ENCODE peak calls at places on chromosomes 13 and 19, in seven cellular contexts. A, B, T, R, D, N and W are unnamed samples.

GRCh38 chr19:47839411-47839810 is 17.7 kb downstream of the CRX start:
- DNase-seq in D (no peak), T (no peak), R (no peak), A (no peak), B (no peak), N (no peak), W (no peak)

GRCh38 chr13:113077953-113078894 is 27.4 kb upstream of the F7 start:
- DNase-seq in B (no peak), T (no peak), N (no peak), A (no peak), D (no peak), R (no peak), W (no peak)

GRCh38 chr19:42284066-42284501 is 15.0 kb downstream of the CIC start:
- DNase-seq in R (no peak), D (peak), B (peak), A (peak), N (peak), T (peak), W (no peak)

GRCh38 chr19:13082192-13083007 is 20.3 kb downstream of the LYL1 start:
- DNase-seq in R (peak), B (peak), N (peak), A (peak), D (no peak), T (peak), W (no peak)

GRCh38 chr19:35513231-35513974 is at the start of gene DMKN:
- DNase-seq in B (peak), R (peak), T (no peak), D (no peak), N (peak), A (peak), W (no peak)

GRCh38 chr19:1935484-1936208 is 5.3 kb upstream of the CSNK1G2 start:
- DNase-seq in A (peak), N (peak), B (peak), D (no peak), T (peak), R (no peak), W (no peak)

GRCh38 chr13:95624020-95624419 is 20.5 kb downstream of the DZIP1 start:
- DNase-seq in B (peak), R (peak), T (peak), A (peak), D (peak), N (peak), W (no peak)

GRCh38 chr13:70666883-70667282 is 558.6 kb upstream of the KLHL1 start:
- DNase-seq in D (no peak), R (no peak), B (no peak), N (no peak), A (no peak), T (no peak), W (no peak)

GRCh38 chr13:67935655-67936054 is 705.5 kb upstream of the PCDH9 start:
- DNase-seq in B (no peak), D (no peak), N (no peak), T (no peak), A (no peak), R (no peak), W (no peak)

GRCh38 chr19:51712461-51713081 is 11.2 kb downstream of the HAS1 start:
- DNase-seq in T (peak), A (peak), R (peak), N (no peak), B (peak), D (no peak), W (peak)

GRCh38 chr13:94239135-94239534 is 240.3 kb downstream of the DCT start:
- DNase-seq in T (peak), R (no peak), D (no peak), N (peak), A (peak), B (no peak), W (no peak)

GRCh38 chr13:110338441-110339101 is 31.5 kb downstream of the COL4A2 start:
- DNase-seq in T (peak), D (peak), B (peak), N (peak), R (no peak), A (peak), W (no peak)

GRCh38 chr13:113029487-113030258 is 60.7 kb downstream of the MCF2L start:
- DNase-seq in T (peak), A (no peak), B (peak), D (peak), R (peak), N (peak), W (no peak)

GRCh38 chr13:27622102-27622820 is 569 bp downstream of the POLR1D start:
- DNase-seq in B (no peak), D (no peak), T (peak), R (no peak), A (peak), N (peak), W (no peak)

GRCh38 chr13:69970521-69970920 is 137.1 kb upstream of the ATXN8OS start:
- DNase-seq in T (peak), R (peak), A (no peak), B (peak), D (no peak), N (peak), W (peak)

GRCh38 chr13:113448545-113448884 is 4.8 kb downstream of the ADPRHL1 start:
- DNase-seq in D (no peak), A (no peak), B (peak), N (no peak), T (peak), R (peak), W (no peak)

GRCh38 chr13:26476111-26476743 is 81.3 kb upstream of the WASF3 start:
- DNase-seq in R (peak), A (peak), D (no peak), N (peak), B (peak), T (peak), W (peak)

GRCh38 chr19:3645726-3646125 is 19.1 kb upstream of the CACTIN start:
- DNase-seq in B (no peak), N (no peak), R (no peak), T (no peak), A (no peak), D (no peak), W (no peak)

GRCh38 chr13:98972627-98973026 is 5.2 kb downstream of the DOCK9 start:
- DNase-seq in B (peak), A (peak), N (peak), T (peak), R (no peak), D (no peak), W (no peak)

GRCh38 chr19:29040291-29040690 is 172.7 kb downstream of the UQCRFS1 start:
- DNase-seq in B (no peak), A (no peak), N (no peak), D (no peak), R (no peak), T (no peak), W (no peak)

GRCh38 chr19:2231621-2232221 is 4.4 kb downstream of the PLEKHJ1 start:
- DNase-seq in R (peak), T (peak), B (peak), D (no peak), N (no peak), A (no peak), W (no peak)

DNA sequence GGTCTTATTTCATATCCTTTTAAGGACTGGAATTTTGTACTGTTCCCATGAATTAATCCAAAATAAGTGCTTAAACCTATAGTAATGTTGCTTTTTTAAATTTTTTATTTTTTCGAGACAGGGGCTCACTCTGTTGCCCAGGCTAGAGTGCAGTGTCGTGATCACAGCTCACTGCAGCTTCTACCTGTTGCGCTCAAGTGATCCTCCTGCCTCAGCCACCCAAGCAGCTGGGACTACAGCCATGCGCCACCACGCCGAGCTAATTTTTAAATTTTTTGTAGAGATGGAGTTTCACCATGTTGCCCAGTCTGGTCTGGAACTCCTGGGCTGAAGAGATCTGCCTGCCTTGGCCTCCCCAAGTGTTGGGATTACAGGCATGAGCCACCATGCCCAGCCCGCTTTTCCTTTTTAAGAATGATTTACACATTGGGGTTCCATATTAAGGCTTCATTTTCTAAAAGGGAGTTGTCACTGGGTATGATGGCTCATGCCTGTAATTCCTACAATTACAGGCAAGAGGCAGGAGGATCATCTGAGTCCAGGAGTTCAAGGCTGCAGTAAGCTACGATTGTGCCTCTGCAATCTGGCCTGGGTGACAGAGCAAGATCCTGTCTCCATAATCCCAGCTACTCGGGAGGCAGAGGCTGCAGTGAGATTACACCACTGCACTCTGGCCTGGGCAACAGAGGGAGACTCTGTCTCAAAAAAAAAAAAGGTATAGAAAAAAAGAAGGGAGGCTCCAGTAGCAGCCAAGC is 28.3 kb upstream of the AKT2 start:
- DNase-seq in A (no peak), D (no peak), T (no peak), B (no peak), R (no peak), N (no peak), W (no peak)
- H3K23ac ChIP-seq in A (no peak), D (no peak), T (no peak), B (no peak), R (no peak), N (no peak), W (no peak)

GRCh38 chr19:38977445-38978314 is 2.1 kb upstream of the FBXO17 start:
- DNase-seq in A (peak), N (peak), T (no peak), B (no peak), D (no peak), R (no peak), W (no peak)

GRCh38 chr19:38978315-38978689 is 2.8 kb upstream of the FBXO17 start:
- DNase-seq in N (no peak), D (no peak), A (no peak), T (no peak), R (no peak), B (no peak), W (no peak)

GRCh38 chr19:38979867-38980266 is 4.3 kb upstream of the FBXO17 start:
- DNase-seq in T (no peak), N (no peak), R (no peak), D (no peak), A (no peak), B (no peak), W (no peak)

GRCh38 chr19:38985262-38985661 is 9.7 kb upstream of the FBXO17 start:
- DNase-seq in R (no peak), D (no peak), N (no peak), T (no peak), B (peak), A (no peak), W (no peak)

DNA sequence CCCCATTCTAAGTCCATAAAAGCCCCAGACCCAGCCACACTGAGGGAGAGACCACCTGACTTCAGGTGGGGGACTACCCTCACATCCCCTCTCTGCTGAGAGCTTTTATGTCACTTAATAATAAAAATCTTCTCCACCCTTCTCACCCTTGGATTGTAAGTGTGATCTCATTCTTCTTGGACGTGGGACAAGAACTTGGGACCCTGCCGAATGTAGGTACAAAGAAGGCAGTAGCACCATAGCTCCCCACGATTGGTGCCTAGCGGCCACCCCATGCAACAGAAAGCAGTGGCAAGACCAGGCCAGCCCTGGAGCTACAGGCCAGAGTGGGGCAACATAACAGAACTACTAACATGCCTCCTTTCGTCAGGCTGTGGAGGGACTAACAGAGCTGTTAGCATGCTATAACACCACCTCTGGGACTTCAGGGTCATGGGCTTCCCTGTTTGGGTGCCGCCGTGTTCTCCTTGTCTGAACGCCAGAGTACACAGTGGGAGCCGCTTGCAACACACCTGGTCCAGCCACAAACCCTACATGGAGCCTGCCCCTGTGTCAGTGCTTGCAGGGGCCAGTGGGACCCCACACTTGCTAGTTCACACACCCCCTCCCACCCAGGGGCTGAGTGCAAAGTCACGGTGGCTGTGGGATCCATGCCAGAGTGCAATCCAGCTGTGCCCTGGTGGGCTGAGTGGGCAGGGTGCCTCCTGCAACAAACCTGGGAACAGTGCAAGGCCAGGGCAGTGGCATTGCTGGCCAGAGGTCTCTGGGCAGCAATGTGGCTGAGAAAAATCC is 5.2 kb upstream of the FBXO17 start:
- DNase-seq in A (no peak), T (no peak), B (no peak), N (no peak), R (no peak), D (no peak), W (no peak)
- H3K23ac ChIP-seq in A (no peak), T (no peak), B (no peak), N (no peak), R (no peak), D (peak), W (no peak)

DNA sequence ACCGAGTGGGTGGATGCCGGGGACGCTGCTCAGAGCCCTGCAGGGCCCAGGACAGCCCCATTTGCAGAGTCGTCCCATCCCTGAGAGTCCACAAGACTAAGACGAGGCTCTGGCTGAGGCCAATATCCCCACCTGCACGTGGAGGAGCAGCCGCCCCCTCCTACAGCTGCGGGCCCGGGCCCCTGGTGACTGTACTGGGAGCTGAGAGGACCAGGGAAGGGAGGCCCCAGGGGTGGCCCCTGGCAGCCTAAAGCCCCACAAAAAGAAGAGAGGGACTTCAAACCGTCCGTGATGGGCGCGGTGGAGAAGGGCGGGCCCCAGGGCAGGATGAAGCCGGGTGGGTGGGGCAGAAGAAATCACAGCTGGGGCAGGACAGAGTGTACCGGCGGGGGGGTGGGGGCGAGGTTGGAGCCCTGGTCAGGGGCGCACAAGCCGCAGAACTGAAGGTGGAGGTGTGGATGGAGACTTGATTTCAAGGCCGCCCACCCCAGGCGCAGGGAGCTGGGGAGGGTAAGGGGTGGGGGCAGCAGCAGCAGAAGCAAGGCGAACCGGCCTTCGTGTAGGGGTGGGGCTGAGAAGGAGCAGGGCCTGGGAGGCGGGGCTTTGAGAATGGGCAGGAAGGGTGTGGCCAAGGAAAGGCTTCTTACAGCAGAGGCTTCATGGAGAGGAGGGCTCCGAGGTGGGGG is 12.9 kb downstream of the CFD start:
- DNase-seq in A (peak), B (peak), D (no peak), T (peak), R (peak), N (peak), W (no peak)
- H3K23ac ChIP-seq in A (no peak), B (no peak), D (peak), T (no peak), R (no peak), N (no peak), W (no peak)

DNA sequence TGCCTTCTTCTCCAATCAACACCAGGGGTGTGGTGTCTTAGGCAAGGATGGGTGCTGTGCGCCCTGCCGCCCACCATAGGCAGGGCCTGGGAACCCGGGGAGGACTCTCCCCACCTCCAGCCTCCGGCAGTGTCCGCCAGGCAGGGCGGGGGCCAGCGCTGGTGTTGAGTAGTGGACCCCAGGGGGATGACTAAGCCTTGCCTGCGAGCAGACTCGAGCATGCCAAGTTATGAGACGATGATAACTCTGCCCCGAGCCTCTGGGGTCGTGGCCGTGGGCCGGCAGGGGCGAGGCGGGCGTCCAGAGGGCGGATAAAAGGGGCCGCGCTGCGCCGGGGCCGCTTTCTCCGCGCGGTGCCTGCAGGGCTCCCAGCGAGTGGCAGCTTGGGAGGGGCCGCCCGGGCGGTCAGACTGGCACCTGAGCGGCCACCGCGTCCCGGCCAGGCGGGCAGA is at the start of gene MEDAG:
- DNase-seq in D (no peak), R (no peak), T (no peak), A (peak), B (no peak), N (peak), W (no peak)
- H3K23ac ChIP-seq in D (no peak), R (no peak), T (no peak), A (no peak), B (no peak), N (no peak), W (no peak)

GRCh38 chr19:5814847-5815246 is 10.0 kb downstream of the NRTN start:
- DNase-seq in A (no peak), B (no peak), T (no peak), R (no peak), D (no peak), N (no peak), W (no peak)
- H3K23ac ChIP-seq in A (no peak), B (no peak), T (no peak), R (no peak), D (peak), N (no peak), W (no peak)

DNA sequence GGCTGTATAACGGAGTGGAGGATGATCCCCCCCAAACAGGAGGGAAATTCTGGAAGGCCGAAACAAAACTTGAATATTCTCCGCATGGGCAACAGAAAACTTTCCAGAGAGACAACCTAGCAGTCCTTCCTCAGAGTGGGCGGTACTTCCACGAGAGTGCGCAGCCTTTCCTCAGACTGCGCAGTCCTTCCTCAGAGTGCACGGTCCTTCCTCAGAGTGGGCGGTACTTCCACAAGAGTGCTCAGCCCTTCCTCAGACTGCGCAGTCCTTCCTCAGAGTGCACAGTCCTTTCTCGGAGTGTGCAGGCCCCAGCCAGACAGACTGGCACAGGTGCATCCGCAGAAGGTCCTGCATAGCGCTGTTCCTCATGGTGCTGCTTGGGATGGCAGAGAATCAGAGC is 12.7 kb upstream of the GALP start:
- DNase-seq in B (no peak), T (no peak), D (no peak), N (no peak), R (no peak), A (no peak), W (no peak)
- H3K23ac ChIP-seq in B (no peak), T (no peak), D (no peak), N (no peak), R (no peak), A (no peak), W (no peak)

GRCh38 chr19:21396893-21397572 is at the start of gene ZNF493:
- DNase-seq in B (peak), A (peak), N (peak), T (peak), R (peak), D (peak), W (peak)
- H3K23ac ChIP-seq in B (no peak), A (peak), N (no peak), T (no peak), R (no peak), D (no peak), W (no peak)

GRCh38 chr13:103297083-103297482 is 230.9 kb upstream of the SLC10A2 start:
- DNase-seq in B (no peak), A (no peak), T (no peak), N (no peak), D (no peak), R (no peak), W (no peak)
- H3K23ac ChIP-seq in B (no peak), A (no peak), T (no peak), N (no peak), D (no peak), R (no peak), W (no peak)

DNA sequence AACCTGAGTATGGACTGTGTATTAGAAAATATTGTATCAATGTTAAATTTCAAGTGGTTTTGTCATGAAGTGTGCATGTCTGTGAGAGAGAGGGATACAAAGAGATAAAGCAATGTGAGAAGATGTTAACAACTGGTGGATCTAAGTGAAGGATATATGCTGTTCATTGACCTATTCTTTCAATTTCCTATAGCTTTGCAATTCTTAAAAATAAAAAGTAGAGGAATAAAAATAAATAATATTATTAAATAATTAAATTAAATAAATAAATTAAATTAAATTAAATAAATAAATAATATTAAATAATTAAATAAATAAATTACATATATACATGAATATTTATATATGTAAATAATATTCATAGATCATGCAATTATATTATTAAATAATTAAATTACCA is 131.2 kb upstream of the DACH1 start:
- DNase-seq in D (no peak), N (no peak), B (no peak), R (no peak), A (no peak), T (no peak), W (no peak)
- H3K23ac ChIP-seq in D (no peak), N (no peak), B (no peak), R (no peak), A (no peak), T (no peak), W (no peak)